ENCODE peak calls at places on chromosomes 1 and 21, in seven cellular contexts. R is psoas muscle, E is AG10803, M is AG04449, V is astrocyte of the spinal cord, S is uterus, D is brain microvascular endothelial cell. A is an unnamed sample.

GRCh38 chr1:236489710-236490377 is 33.9 kb upstream of the LGALS8 start:
- DNase-seq in D (peak), M (no peak), S (no peak), V (peak), E (peak), R (no peak), A (peak)

GRCh38 chr1:161001537-161001936 is 19.4 kb downstream of the F11R start:
- DNase-seq in S (no peak), R (no peak), M (no peak), D (no peak), V (no peak), E (no peak), A (no peak)

GRCh38 chr1:10867138-10867721 is 70.8 kb upstream of the CASZ1 start:
- DNase-seq in R (peak), S (peak), M (no peak), V (no peak), E (no peak), D (peak), A (no peak)

GRCh38 chr1:94106716-94107115 is 14.2 kb downstream of the ABCA4 start:
- DNase-seq in V (peak), D (no peak), S (no peak), M (no peak), E (no peak), R (no peak), A (no peak)

GRCh38 chr21:27571706-27572105 is 604.8 kb upstream of the ADAMTS5 start:
- DNase-seq in D (peak), V (peak), E (peak), R (no peak), S (no peak), M (peak), A (no peak)

GRCh38 chr21:31103571-31104265 is 65.4 kb upstream of the KRTAP19-8 start:
- DNase-seq in V (no peak), M (no peak), R (no peak), S (no peak), E (no peak), D (no peak), A (no peak)

GRCh38 chr1:233782932-233783586 is 121.4 kb upstream of the SLC35F3 start:
- DNase-seq in E (no peak), M (no peak), V (no peak), R (no peak), D (no peak), S (no peak), A (no peak)

GRCh38 chr21:33258475-33258874 is 7.7 kb upstream of the IL10RB start:
- DNase-seq in M (no peak), S (no peak), E (no peak), R (no peak), V (no peak), D (no peak), A (no peak)

GRCh38 chr1:56575865-56576264 is 3.5 kb downstream of the PLPP3 start:
- DNase-seq in V (no peak), M (no peak), D (no peak), S (no peak), R (no peak), E (no peak), A (no peak)

GRCh38 chr1:10904396-10905358 is 107.8 kb upstream of the TARDBP start:
- DNase-seq in D (no peak), R (peak), M (no peak), V (no peak), S (no peak), E (no peak), A (no peak)

GRCh38 chr1:31064685-31065309 is 720 bp downstream of the PUM1 start:
- DNase-seq in E (no peak), V (peak), D (no peak), S (no peak), R (no peak), M (no peak), A (no peak)

GRCh38 chr1:98086796-98087195 is 166.0 kb upstream of the DPYD start:
- DNase-seq in E (peak), M (peak), D (peak), V (peak), S (no peak), R (no peak), A (peak)

GRCh38 chr1:179550753-179551682 is 24.7 kb downstream of the NPHS2 start:
- DNase-seq in M (peak), E (peak), V (peak), S (no peak), D (peak), R (no peak), A (peak)

GRCh38 chr1:43372172-43372571 is 4.4 kb upstream of the ELOVL1 start:
- DNase-seq in R (no peak), M (no peak), E (no peak), V (no peak), D (no peak), S (no peak), A (no peak)

GRCh38 chr1:177383715-177384114 is 213.0 kb downstream of the BRINP2 start:
- DNase-seq in E (peak), V (peak), S (no peak), R (no peak), D (no peak), M (no peak), A (no peak)

GRCh38 chr1:228319352-228320088 is 87.1 kb downstream of the TRIM11 start:
- DNase-seq in V (no peak), S (no peak), D (no peak), M (no peak), E (no peak), R (no peak), A (no peak)

GRCh38 chr1:118931876-118932275 is 56.3 kb downstream of the TBX15 start:
- DNase-seq in R (no peak), S (no peak), E (no peak), M (no peak), V (no peak), D (no peak), A (no peak)

GRCh38 chr1:39917825-39918224 is 16.1 kb upstream of the MYCL start:
- DNase-seq in R (peak), S (no peak), V (no peak), D (no peak), M (no peak), E (peak), A (no peak)

GRCh38 chr1:155254714-155255242 is 505 bp downstream of the ENTREP3 start:
- DNase-seq in R (peak), V (peak), S (peak), E (no peak), D (no peak), M (no peak), A (no peak)

GRCh38 chr1:182608850-182609610 is 4.8 kb upstream of the RGS16 start:
- DNase-seq in E (peak), R (no peak), V (peak), S (no peak), D (peak), M (no peak), A (no peak)

GRCh38 chr21:15524855-15525254 is 204.9 kb upstream of the USP25 start:
- DNase-seq in S (no peak), D (no peak), R (no peak), M (no peak), E (no peak), V (no peak), A (no peak)

GRCh38 chr1:11880911-11881748 is 22.4 kb upstream of the NPPB start:
- DNase-seq in V (no peak), R (peak), S (no peak), D (no peak), M (no peak), E (no peak), A (no peak)

GRCh38 chr21:42781981-42782722 is 97.2 kb downstream of the WDR4 start:
- DNase-seq in E (no peak), R (no peak), M (no peak), D (no peak), V (no peak), S (no peak), A (no peak)

GRCh38 chr1:204204944-204205343 is 8.7 kb upstream of the KISS1 start:
- DNase-seq in M (no peak), S (no peak), R (no peak), E (no peak), D (no peak), V (no peak), A (no peak)
- H3K4me3 ChIP-seq in M (no peak), S (no peak), R (no peak), E (no peak), D (no peak), V (no peak), A (no peak)

GRCh38 chr1:103467100-103467499 is 58.4 kb upstream of the RNPC3 start:
- DNase-seq in S (no peak), V (no peak), M (no peak), R (no peak), D (no peak), E (no peak), A (no peak)

GRCh38 chr1:103457856-103458255 is 67.6 kb upstream of the RNPC3 start:
- DNase-seq in S (no peak), E (no peak), D (no peak), V (no peak), M (no peak), R (no peak), A (no peak)

GRCh38 chr1:103459385-103459784 is 66.1 kb upstream of the RNPC3 start:
- DNase-seq in M (no peak), D (no peak), E (peak), V (no peak), R (no peak), S (no peak), A (no peak)

GRCh38 chr1:103460496-103460895 is 65.0 kb upstream of the RNPC3 start:
- DNase-seq in D (no peak), V (no peak), E (no peak), R (no peak), S (no peak), M (no peak), A (no peak)

GRCh38 chr1:103461171-103462105 is 64.1 kb upstream of the RNPC3 start:
- DNase-seq in V (peak), S (no peak), D (no peak), R (no peak), E (peak), M (no peak), A (no peak)
- TF ChIP-seq CTCF in V (peak), S (no peak), D (peak), R (peak), E (peak), M (no peak), A (peak)

GRCh38 chr1:24318988-24319863 is at the start of gene GRHL3:
- DNase-seq in S (no peak), E (no peak), M (no peak), D (no peak), R (no peak), V (no peak), A (no peak)
- H3K4me3 ChIP-seq in S (no peak), E (no peak), M (no peak), D (no peak), R (no peak), V (peak), A (no peak)

DNA sequence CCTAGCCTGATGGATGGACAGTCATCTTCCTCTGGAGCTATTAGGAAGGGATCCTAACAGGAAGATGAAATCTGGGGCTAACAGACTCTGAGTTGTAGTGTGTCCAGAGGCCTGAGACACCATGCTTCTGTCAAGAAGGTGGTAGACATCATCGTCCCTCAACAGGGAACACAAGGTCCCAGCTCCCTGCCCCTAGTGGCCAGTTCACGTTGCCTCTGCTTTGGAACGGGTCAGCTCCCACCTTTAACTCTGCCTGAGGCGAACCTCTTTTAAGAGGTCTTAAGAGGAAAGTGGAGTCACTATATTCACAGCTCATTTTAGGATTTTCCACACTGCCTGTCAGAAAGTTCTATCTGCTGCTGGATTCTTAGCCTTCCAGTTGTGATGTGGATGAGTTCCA is 28.3 kb downstream of the LRRC71 start:
- DNase-seq in D (no peak), R (no peak), M (no peak), E (no peak), S (no peak), V (no peak), A (no peak)
- TF ChIP-seq CTCF in D (peak), R (no peak), M (peak), E (no peak), S (no peak), V (peak), A (peak)

GRCh38 chr21:45554477-45555175 is 12.4 kb upstream of the SLC19A1 start:
- DNase-seq in E (peak), V (peak), M (no peak), R (peak), D (peak), S (peak), A (peak)

GRCh38 chr21:45555557-45556301 is 13.5 kb upstream of the SLC19A1 start:
- DNase-seq in V (no peak), R (peak), D (peak), E (peak), M (no peak), S (peak), A (peak)

GRCh38 chr21:45556302-45556644 is 14.0 kb upstream of the SLC19A1 start:
- DNase-seq in M (no peak), D (no peak), S (no peak), V (no peak), R (no peak), E (no peak), A (no peak)

GRCh38 chr21:45556645-45557601 is 14.7 kb upstream of the SLC19A1 start:
- DNase-seq in S (no peak), V (no peak), M (no peak), D (no peak), E (no peak), R (peak), A (no peak)

GRCh38 chr21:45555251-45555556 is 13.0 kb upstream of the SLC19A1 start:
- DNase-seq in E (no peak), V (no peak), M (no peak), D (no peak), S (no peak), R (no peak), A (no peak)
- H3K4me3 ChIP-seq in E (no peak), V (no peak), M (peak), D (peak), S (peak), R (peak), A (peak)

GRCh38 chr1:99737016-99737415 is 29.4 kb downstream of the FRRS1 start:
- DNase-seq in M (peak), R (no peak), D (peak), V (peak), S (peak), E (peak), A (peak)
- TF ChIP-seq CTCF in M (peak), R (peak), D (peak), V (peak), S (peak), E (peak), A (peak)

GRCh38 chr1:157270705-157271274 is 132.6 kb upstream of the ETV3 start:
- DNase-seq in S (no peak), M (no peak), V (no peak), D (no peak), E (no peak), R (no peak), A (no peak)
- H3K4me3 ChIP-seq in S (no peak), M (no peak), V (no peak), D (no peak), E (no peak), R (no peak), A (no peak)

DNA sequence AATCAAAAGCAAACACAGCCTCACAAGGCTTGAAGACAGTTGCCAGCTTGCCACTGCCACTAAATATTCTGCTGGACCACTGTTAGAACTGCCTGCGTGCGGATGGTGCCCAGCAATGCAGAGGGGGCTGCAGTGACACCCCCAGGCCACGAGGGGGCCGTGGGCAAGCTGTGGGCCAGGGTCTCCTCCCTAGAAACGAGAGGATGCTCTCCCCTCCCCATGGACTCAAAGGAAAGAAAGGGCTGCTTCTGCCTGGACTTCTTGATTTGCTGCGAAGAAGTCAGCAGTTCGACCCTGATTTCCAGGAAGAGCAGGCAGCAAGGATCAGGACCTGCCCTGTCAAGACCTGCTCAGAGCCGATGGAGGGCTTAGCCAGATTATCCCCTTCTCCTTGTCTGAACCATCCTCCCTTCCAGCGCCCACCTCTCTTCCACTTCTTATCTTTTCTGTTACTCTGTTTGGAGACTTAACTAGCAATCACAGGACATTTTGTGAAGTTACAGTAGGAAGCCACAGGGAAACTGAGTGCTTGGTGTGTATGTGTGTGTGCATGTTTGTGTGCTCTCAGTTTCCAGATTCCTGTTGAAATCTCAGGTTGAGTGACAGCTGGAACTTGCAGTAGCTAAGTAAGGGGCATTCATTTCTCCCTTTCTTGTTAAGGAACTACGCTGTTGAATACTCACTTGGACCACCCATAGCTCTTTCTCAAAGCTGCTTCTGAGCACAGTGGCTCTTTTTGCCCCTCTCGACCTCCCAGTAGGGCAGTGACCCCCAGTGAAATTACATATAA is 2.7 kb downstream of the MAN1C1 start:
- DNase-seq in E (no peak), V (no peak), R (peak), D (no peak), M (no peak), S (peak), A (no peak)
- TF ChIP-seq CTCF in E (peak), V (peak), R (peak), D (peak), M (peak), S (peak), A (peak)

A was measured in HFF-Myc.